ENCODE peak calls at places on chromosomes 1 and 21, in seven cellular contexts. D is mammary epithelial cell, O is pancreas, T is SK-N-SH, X is cardiac muscle cell, V is astrocyte, U is ovary. J is an unnamed sample.

GRCh38 chr1:109819906-109820305 is 56.2 kb upstream of the EPS8L3 start:
- DNase-seq in V (no peak), D (no peak), X (no peak), T (no peak), U (peak; percentile 14), O (no peak), J (no peak)

GRCh38 chr1:12615166-12615915 is 2.7 kb downstream of the DHRS3 start:
- DNase-seq in T (no peak), U (no peak), X (no peak), O (no peak), V (no peak), D (no peak), J (no peak)

GRCh38 chr21:26140185-26140584 is 30.4 kb downstream of the APP start:
- DNase-seq in D (peak; percentile 90), V (peak; percentile 98), T (no peak), U (no peak), O (no peak), X (peak; percentile 97), J (no peak)

GRCh38 chr1:38235705-38236104 is 189.1 kb upstream of the POU3F1 start:
- DNase-seq in D (peak; percentile 53), X (peak; percentile 79), U (no peak), O (no peak), T (no peak), V (peak; percentile 88), J (no peak)

GRCh38 chr1:110876748-110877341 is 3.9 kb downstream of the CD53 start:
- DNase-seq in D (no peak), X (no peak), V (no peak), T (no peak), O (no peak), U (no peak), J (no peak)

GRCh38 chr1:93374334-93375106 is 28.8 kb downstream of the DR1 start:
- DNase-seq in D (no peak), O (no peak), U (no peak), T (no peak), X (no peak), V (no peak), J (no peak)

GRCh38 chr1:235843458-235843857 is 23.2 kb downstream of the LYST start:
- DNase-seq in O (no peak), U (no peak), X (peak; percentile 62), V (no peak), D (peak; percentile 41), T (peak; percentile 40), J (no peak)

GRCh38 chr1:31095298-31095981 is 29.9 kb upstream of the PUM1 start:
- DNase-seq in T (no peak), U (no peak), X (peak; percentile 76), V (peak; percentile 75), O (no peak), D (peak; percentile 22), J (peak; percentile 21)

GRCh38 chr1:235079443-235079967 is 49.1 kb downstream of the TOMM20 start:
- DNase-seq in T (no peak), V (peak; percentile 74), O (peak; percentile 97), X (no peak), U (peak; percentile 59), D (peak; percentile 99), J (peak; percentile 50)

GRCh38 chr1:151846686-151847227 is 6.8 kb downstream of the THEM5 start:
- DNase-seq in X (no peak), O (no peak), D (no peak), T (no peak), U (no peak), V (no peak), J (no peak)

GRCh38 chr1:6330410-6330827 is 63.1 kb downstream of the ACOT7 start:
- DNase-seq in D (no peak), T (no peak), X (peak; percentile 80), V (peak; percentile 83), O (no peak), U (no peak), J (no peak)

GRCh38 chr1:15139654-15140350 is 13.7 kb upstream of the TMEM51 start:
- DNase-seq in X (no peak), O (peak; percentile 78), D (peak; percentile 43), T (peak; percentile 80), U (no peak), V (peak; percentile 42), J (no peak)

GRCh38 chr1:55713516-55713915 is 498.4 kb upstream of the USP24 start:
- DNase-seq in X (no peak), D (no peak), T (no peak), O (no peak), U (no peak), V (no peak), J (no peak)

GRCh38 chr1:183689770-183690204 is 36.7 kb upstream of the APOBEC4 start:
- DNase-seq in T (no peak), D (no peak), V (no peak), U (no peak), O (no peak), X (no peak), J (no peak)

GRCh38 chr1:16208270-16208987 is 4.0 kb downstream of the ARHGEF19 start:
- DNase-seq in D (no peak), O (peak; percentile 59), X (peak; percentile 34), T (no peak), V (peak; percentile 24), U (no peak), J (no peak)

GRCh38 chr1:21539933-21540332 is 30.7 kb downstream of the ALPL start:
- DNase-seq in T (peak; percentile 82), U (no peak), D (peak; percentile 24), O (no peak), V (no peak), X (no peak), J (peak; percentile 37)
- TF ChIP-seq CTCF in T (peak; percentile 45), U (no peak), D (peak; percentile 37), O (no peak), V (peak; percentile 2), X (peak; percentile 19), J (no peak)

DNA sequence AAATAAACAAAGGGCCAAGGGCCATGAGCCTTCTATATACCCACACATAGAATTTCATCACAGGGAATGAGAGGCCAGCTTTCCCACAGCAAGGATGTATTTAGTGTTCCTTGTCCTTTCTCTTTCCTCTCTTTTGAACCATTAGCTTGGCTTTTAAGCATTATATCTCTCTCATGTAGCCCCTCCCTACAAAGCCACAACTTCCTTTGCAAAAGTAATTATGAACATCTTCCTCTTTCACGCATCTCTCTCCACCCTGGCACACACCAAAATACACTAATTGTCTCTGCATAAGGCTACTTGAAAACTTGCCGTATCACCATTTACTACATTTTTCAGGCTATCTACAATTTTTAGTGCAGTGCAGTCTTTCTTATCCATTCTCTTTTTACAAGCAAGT is 1.9 kb upstream of the AK5 start:
- DNase-seq in T (no peak), V (no peak), U (no peak), O (no peak), X (no peak), D (no peak), J (no peak)
- H3K27ac ChIP-seq in T (no peak overlapping the region), V (no peak overlapping the region), U (no peak overlapping the region), O (no peak overlapping the region), X (no peak overlapping the region), D (no peak overlapping the region), J (no peak overlapping the region)

DNA sequence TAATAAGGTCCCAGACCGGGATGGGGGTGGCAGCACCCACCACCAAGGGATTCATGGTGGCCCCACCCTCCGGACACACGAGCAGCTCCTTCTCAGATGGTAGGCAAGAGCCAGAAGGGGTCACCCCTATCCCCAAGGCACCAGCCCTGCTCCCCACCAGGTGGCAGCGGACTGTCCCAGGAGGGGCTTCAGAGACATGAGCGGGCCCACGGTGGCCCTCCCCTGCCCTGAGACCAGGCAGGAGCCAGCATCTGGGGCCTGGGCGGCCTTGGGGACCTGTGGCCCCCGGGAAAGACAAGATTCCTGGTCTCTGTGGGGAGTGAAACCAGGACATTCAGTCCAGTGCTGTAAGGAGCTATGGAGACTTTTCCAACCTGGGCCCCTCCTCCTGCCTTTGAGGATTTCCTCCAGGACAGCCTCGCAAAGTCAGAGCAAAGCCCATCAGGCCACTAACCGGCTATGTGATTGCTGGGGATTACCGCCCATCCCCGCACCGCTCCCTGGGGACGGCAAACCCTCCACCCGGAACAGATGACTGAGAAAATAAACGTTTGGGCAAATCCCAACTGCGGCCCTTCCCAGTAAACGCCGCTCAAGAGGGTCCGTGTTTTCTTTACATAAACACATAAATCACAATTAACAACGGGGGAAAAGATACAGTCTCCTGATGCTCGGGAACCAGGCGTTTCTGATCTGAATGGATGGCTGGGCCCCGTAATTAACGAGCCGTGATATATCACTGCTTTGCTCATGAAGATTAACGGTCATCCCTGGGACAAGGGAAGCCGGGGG is 50.9 kb upstream of the ARHGEF16 start:
- DNase-seq in T (no peak), U (no peak), O (no peak), D (no peak), X (no peak), V (no peak), J (peak; percentile 57)
- TF ChIP-seq CTCF in T (no peak), U (no peak), O (no peak), D (no peak), X (peak; percentile 13), V (no peak), J (no peak)

DNA sequence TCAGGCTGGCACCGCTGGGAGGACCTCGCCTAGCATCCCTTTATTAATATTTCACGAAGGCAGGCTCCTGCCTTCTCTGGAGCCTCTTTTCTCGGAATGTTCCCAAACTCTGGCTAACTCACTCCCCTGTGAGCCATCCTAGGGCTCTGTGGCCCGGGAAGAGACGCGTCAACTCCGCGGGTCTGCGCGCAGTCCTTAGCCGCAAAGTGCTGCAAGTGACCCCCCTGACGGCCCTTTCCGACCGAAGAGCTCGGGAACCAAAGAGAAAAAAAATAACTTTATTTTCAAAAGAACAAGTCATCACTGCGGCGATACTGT is 14.6 kb downstream of the NR5A2 start:
- DNase-seq in O (no peak), U (no peak), D (no peak), V (no peak), T (peak; percentile 25), X (no peak), J (peak; percentile 10)
- H3K27ac ChIP-seq in O (peak overlapping the region; percentile 99), U (no peak overlapping the region), D (no peak overlapping the region), V (no peak overlapping the region), T (no peak overlapping the region), X (no peak overlapping the region), J (peak overlapping the region; percentile 54)

J was measured in upper lobe of left lung.